ENCODE peak calls at places on chromosomes 16 and 17, in ten cellular contexts. Y is EL; R is DND-41; M is activated CD8-positive, alpha-beta memory T cell treated with anti-CD3 and anti-CD28 coated beads, Interleukin-2, amount 10 ng/mL, durations not matched to agents 7 days and 5 days; D is stimulated activated CD8-positive, alpha-beta memory T cell treated with anti-CD3 and anti-CD28 coated beads, Interleukin-4, amount 100 ng/mL, for 24 hours; O is stimulated activated naive B cell treated with anti-CD40 and anti-IgM and Interleukin-4, amounts not matched to agents 10 μg/mL and 1 μg/mL and 100 μg/mL, for 72 hours; U is amniotic stem cell; F is activated CD8-positive, alpha-beta T cell treated with anti-CD3 and anti-CD28 coated beads for 36 hours; J is hepatocyte; V is endodermal cell. C is an unnamed sample.

GRCh38 chr17:61253293-61253801 is 146.3 kb upstream of the TBX2 start:
- DNase-seq in Y (no peak), R (no peak), O (no peak), M (no peak), D (no peak), U (no peak), J (no peak), V (peak; percentile 45), F (no peak), C (no peak)

GRCh38 chr17:49887086-49887743 is 39.3 kb upstream of the TAC4 start:
- DNase-seq in Y (peak; percentile 16), U (no peak), V (peak; percentile 95), R (no peak), M (no peak), F (no peak), O (no peak), J (peak; percentile 76), D (no peak), C (peak; percentile 57)

GRCh38 chr17:7234100-7235012 is at the start of gene DVL2:
- DNase-seq in V (peak; percentile 99), U (peak; percentile 87), M (peak; percentile 97), R (peak; percentile 96), D (peak; percentile 93), O (peak; percentile 91), Y (peak; percentile 94), F (peak; percentile 98), J (peak; percentile 98), C (peak; percentile 95)

GRCh38 chr17:58666858-58667267 is 25.0 kb downstream of the TEX14 start:
- DNase-seq in R (no peak), M (peak; percentile 61), D (peak; percentile 7), V (no peak), Y (peak; percentile 36), U (peak; percentile 22), O (peak; percentile 21), F (peak; percentile 59), J (no peak), C (peak; percentile 29)

GRCh38 chr17:48544356-48545021 is 420 bp downstream of the HOXB2 start:
- DNase-seq in D (peak; percentile 15), R (no peak), M (peak; percentile 61), O (no peak), Y (peak; percentile 19), F (peak; percentile 69), V (peak; percentile 90), J (peak; percentile 72), U (no peak), C (peak; percentile 72)

GRCh38 chr16:85923153-85924021 is 24.4 kb downstream of the IRF8 start:
- DNase-seq in Y (peak; percentile 51), V (no peak), U (no peak), O (no peak), R (no peak), J (peak; percentile 54), M (no peak), D (no peak), F (no peak), C (peak; percentile 69)

GRCh38 chr17:59851431-59852375 is 41.0 kb downstream of the TUBD1 start:
- DNase-seq in J (peak; percentile 30), M (no peak), R (no peak), F (no peak), Y (peak; percentile 70), U (no peak), O (no peak), D (no peak), V (no peak), C (peak; percentile 97)

GRCh38 chr17:77036841-77037381 is 103.9 kb upstream of the SEC14L1 start:
- DNase-seq in O (peak; percentile 52), J (no peak), R (no peak), V (no peak), U (no peak), M (no peak), Y (no peak), F (no peak), D (no peak), C (no peak)

GRCh38 chr17:7110617-7111306 is 3.9 kb downstream of the ASGR2 start:
- DNase-seq in Y (no peak), D (no peak), J (no peak), F (no peak), O (no peak), R (no peak), M (no peak), V (no peak), U (no peak), C (no peak)

C was measured in EH.